ENCODE peak calls at places on chromosome 1, in eight cellular contexts. I is pancreas, V is cardiac muscle cell, X is A673, S is OCI-LY7, F is retinal pigment epithelial cell, Z is uterus, C is HCT116. Q is an unnamed sample.

GRCh38 chr1:156879876-156880275 is 13.6 kb upstream of the PEAR1 start:
- DNase-seq in I (no peak), V (no peak), X (no peak), S (no peak), F (no peak), Z (no peak), C (no peak), Q (no peak)

GRCh38 chr1:3562712-3563111 is 48.6 kb downstream of the MEGF6 start:
- DNase-seq in I (no peak), V (no peak), X (no peak), S (no peak), F (no peak), Z (no peak), C (no peak), Q (no peak)

GRCh38 chr1:61081637-61082335 is 575 bp upstream of the NFIA start:
- DNase-seq in I (peak; percentile 53), V (peak; percentile 83), X (peak; percentile 91), S (peak; percentile 81), F (no peak), Z (peak; percentile 54), C (no peak), Q (peak; percentile 62)

GRCh38 chr1:70140343-70140742 is 65.0 kb downstream of the LRRC40 start:
- DNase-seq in I (no peak), V (peak; percentile 86), X (no peak), S (no peak), F (peak; percentile 89), Z (no peak), C (no peak), Q (no peak)

GRCh38 chr1:53447413-53447812 is 11.8 kb upstream of the DMRTB1 start:
- DNase-seq in I (no peak), V (no peak), X (no peak), S (no peak), F (no peak), Z (no peak), C (no peak), Q (no peak)

GRCh38 chr1:72285074-72285425 is 2.7 kb upstream of the NEGR1 start:
- DNase-seq in I (no peak), V (no peak), X (no peak), S (no peak), F (no peak), Z (peak; percentile 20), C (no peak), Q (no peak)

GRCh38 chr1:5423109-5423508 is 569.1 kb downstream of the NPHP4 start:
- DNase-seq in I (peak; percentile 31), V (no peak), X (peak; percentile 12), S (peak; percentile 11), F (no peak), Z (no peak), C (no peak), Q (no peak)

GRCh38 chr1:228958741-228959140 is 223.5 kb downstream of the RHOU start:
- DNase-seq in I (no peak), V (peak; percentile 38), X (no peak), S (no peak), F (no peak), Z (no peak), C (no peak), Q (no peak)

GRCh38 chr1:156056326-156056849 is 1.8 kb downstream of the LAMTOR2 start:
- DNase-seq in I (no peak), V (no peak), X (no peak), S (no peak), F (no peak), Z (no peak), C (no peak), Q (no peak)

GRCh38 chr1:94743866-94744265 is 76.3 kb upstream of the SLC44A3 start:
- DNase-seq in I (no peak), V (no peak), X (no peak), S (no peak), F (no peak), Z (no peak), C (no peak), Q (no peak)

GRCh38 chr1:23368562-23369334 is 888 bp downstream of the ZNF436 start:
- DNase-seq in I (peak; percentile 86), V (peak; percentile 94), X (peak; percentile 97), S (peak; percentile 95), F (peak; percentile 74), Z (peak; percentile 88), C (peak; percentile 80), Q (peak; percentile 95)

GRCh38 chr1:23366598-23366997 is 3.0 kb downstream of the ZNF436 start:
- DNase-seq in I (no peak), V (no peak), X (no peak), S (no peak), F (no peak), Z (no peak), C (no peak), Q (no peak)

GRCh38 chr1:23369335-23370013 is at the start of gene ZNF436:
- DNase-seq in I (peak; percentile 63), V (peak; percentile 94), X (peak; percentile 89), S (peak; percentile 29), F (peak; percentile 82), Z (peak; percentile 92), C (no peak), Q (peak; percentile 66)

GRCh38 chr1:23367451-23367790 is 2.2 kb downstream of the ZNF436 start:
- DNase-seq in I (no peak), V (no peak), X (peak; percentile 11), S (peak; percentile 22), F (no peak), Z (no peak), C (no peak), Q (no peak)

DNA sequence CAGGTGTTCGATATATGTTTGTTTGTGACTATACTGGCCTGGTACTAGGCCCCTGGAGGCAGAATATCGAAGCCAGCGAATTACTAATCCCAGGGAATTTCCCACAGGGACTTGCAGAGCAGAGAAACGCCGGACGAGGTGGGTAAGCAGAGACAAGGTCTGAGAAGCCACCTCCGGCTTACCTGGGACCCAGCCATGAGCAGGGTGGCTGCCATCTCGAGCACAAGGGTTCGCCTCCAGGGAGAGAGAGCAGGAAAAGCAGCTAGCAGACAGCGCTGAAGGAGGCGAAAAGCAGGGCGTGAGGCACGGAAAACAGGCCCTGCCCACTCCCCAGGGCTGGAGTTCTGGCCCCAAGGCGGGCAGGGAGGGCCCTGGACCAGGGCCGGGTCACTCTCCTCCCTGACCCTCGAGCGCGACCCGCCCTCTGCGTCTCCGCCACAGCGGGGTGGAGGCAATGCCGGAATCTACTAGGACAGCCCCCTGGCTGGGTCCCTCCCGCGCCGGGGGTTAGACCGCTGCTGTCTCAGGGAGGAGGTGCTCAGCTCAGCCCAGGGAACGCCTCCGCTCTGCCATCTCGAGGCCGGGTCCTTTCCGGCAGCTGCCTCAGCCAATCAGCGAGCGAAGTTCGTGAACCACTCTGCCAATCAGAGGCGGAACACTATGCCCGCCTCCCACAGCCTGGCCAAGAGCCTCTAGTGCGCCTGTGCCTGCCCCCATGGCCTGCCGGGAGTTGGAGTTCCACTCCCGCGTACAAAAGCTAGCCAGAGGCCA is 1.7 kb downstream of the ZNF436 start:
- DNase-seq in I (peak; percentile 99), V (peak; percentile 99), X (peak; percentile 100), S (peak; percentile 99), F (peak; percentile 96), Z (peak; percentile 98), C (peak; percentile 98), Q (peak; percentile 99)
- TF ChIP-seq CTCF in I (no peak), V (no peak), X (no peak), S (no peak), F (no peak), Z (peak; percentile 14), C (no peak), Q (no peak)

GRCh38 chr1:32958827-32959226 is 5.8 kb downstream of the RNF19B start:
- DNase-seq in I (no peak), V (no peak), X (no peak), S (no peak), F (no peak), Z (no peak), C (no peak), Q (no peak)

GRCh38 chr1:32954183-32954582 is 10.4 kb downstream of the RNF19B start:
- DNase-seq in I (no peak), V (no peak), X (no peak), S (no peak), F (no peak), Z (no peak), C (peak; percentile 28), Q (no peak)

GRCh38 chr1:32960342-32960741 is 4.3 kb downstream of the RNF19B start:
- DNase-seq in I (no peak), V (no peak), X (no peak), S (no peak), F (no peak), Z (no peak), C (no peak), Q (no peak)

GRCh38 chr1:32953495-32953894 is 11.1 kb downstream of the RNF19B start:
- DNase-seq in I (no peak), V (no peak), X (no peak), S (peak; percentile 20), F (no peak), Z (no peak), C (no peak), Q (no peak)

GRCh38 chr1:32957017-32957416 is 7.6 kb downstream of the RNF19B start:
- DNase-seq in I (no peak), V (no peak), X (no peak), S (peak; percentile 51), F (no peak), Z (no peak), C (no peak), Q (no peak)
- TF ChIP-seq CTCF in I (no peak), V (no peak), X (no peak), S (no peak), F (no peak), Z (no peak), C (no peak), Q (no peak)

DNA sequence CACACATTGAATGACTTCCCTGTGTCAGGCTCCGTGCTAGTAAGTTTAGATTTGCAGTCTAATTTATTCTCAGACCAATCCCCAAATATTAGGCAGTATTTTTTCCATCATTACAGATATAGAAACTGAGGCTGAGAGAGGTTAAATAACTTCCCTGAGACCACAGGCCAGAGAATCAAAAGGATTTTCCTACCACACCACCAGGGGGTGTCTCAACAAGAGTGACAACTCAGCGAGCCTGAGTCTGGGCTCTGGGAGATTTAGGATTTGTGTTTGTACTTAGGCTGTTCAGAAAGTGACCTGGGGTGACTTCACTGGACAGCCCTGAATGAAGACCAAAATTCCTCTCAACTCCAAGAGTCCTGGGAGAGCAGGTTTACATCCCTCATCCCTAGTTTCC is 13.3 kb upstream of the LCE5A start:
- DNase-seq in I (no peak), V (peak; percentile 19), X (peak; percentile 37), S (no peak), F (no peak), Z (no peak), C (no peak), Q (no peak)
- TF ChIP-seq CTCF in I (no peak), V (peak; percentile 34), X (peak; percentile 49), S (peak; percentile 53), F (peak; percentile 48), Z (no peak), C (peak; percentile 66), Q (no peak)

DNA sequence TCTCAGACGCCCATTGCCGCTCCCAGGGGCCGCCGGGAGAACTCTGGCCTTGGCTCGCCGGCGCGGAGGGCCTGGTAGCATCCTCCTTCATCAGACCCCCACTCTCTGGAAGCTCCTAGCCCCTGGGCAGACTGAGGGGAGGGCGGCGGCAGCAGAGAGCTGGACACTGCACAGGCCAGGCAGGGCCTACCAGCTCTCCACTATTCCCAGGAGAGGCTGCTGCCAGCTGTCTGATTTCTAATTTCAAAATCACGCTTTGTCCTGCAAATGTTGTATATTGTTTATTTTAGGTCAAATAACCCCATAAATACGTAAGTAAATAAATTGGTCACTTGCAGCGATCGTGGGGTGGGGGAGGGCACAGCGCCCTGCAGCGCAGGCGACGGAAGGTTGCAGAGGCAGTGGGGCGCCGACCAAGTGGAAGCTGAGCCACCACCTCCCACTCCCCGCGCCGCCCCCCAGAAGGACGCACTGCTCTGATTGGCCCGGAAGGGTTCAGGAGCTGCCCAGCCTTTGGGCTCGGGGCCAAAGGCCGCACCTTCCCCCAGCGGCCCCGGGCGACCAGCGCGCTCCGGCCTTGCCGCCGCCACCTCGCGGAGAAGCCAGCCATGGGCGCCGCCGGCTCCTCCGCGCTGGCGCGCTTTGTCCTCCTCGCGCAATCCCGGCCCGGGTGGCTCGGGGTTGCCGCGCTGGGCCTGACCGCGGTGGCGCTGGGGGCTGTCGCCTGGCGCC is at the start of gene MTARC1:
- DNase-seq in I (peak; percentile 85), V (peak; percentile 76), X (no peak), S (no peak), F (no peak), Z (no peak), C (no peak), Q (peak; percentile 82)
- TF ChIP-seq CTCF in I (no peak), V (no peak), X (no peak), S (no peak), F (no peak), Z (no peak), C (no peak), Q (peak; percentile 12)

Q was measured in lower lobe of right lung.